ENCODE peak calls at places on chromosomes 12 and 14, in four cellular contexts. M is breast epithelium, Z is H9, F is lower lobe of right lung. G is an unnamed sample.

GRCh38 chr12:71541583-71541982 is 102.0 kb downstream of the LGR5 start:
- DNase-seq in Z (no peak), F (no peak), M (no peak), G (no peak)

GRCh38 chr12:95303476-95303875 is 85.9 kb downstream of the VEZT start:
- DNase-seq in M (no peak), F (no peak), Z (no peak), G (no peak)

GRCh38 chr12:131060011-131060703 is 106.5 kb downstream of the ADGRD1 start:
- DNase-seq in Z (peak; percentile 20), F (peak; percentile 36), M (no peak), G (peak; percentile 71)

GRCh38 chr14:81436296-81437138 is 36.4 kb upstream of the STON2 start:
- DNase-seq in Z (peak; percentile 85), F (peak; percentile 80), M (peak; percentile 79), G (peak; percentile 84)

GRCh38 chr14:67313153-67313552 is 46.5 kb downstream of the ATP6V1D start:
- DNase-seq in F (no peak), M (no peak), Z (no peak), G (no peak)

GRCh38 chr12:112170376-112170775 is 45.0 kb downstream of the TRAFD1 start:
- DNase-seq in F (no peak), Z (no peak), M (peak; percentile 24), G (peak; percentile 70)

GRCh38 chr12:2239376-2240010 is 186.7 kb downstream of the CACNA1C start:
- DNase-seq in F (no peak), Z (no peak), M (no peak), G (no peak)

GRCh38 chr14:80393766-80394165 is 182.5 kb upstream of the DIO2 start:
- DNase-seq in M (no peak), Z (no peak), F (no peak), G (no peak)

GRCh38 chr12:84507914-84508313 is 404.7 kb downstream of the SLC6A15 start:
- DNase-seq in Z (no peak), F (no peak), M (no peak), G (peak; percentile 50)

GRCh38 chr14:77044776-77045569 is 16.5 kb upstream of the IRF2BPL start:
- DNase-seq in M (no peak), Z (no peak), F (no peak), G (no peak)

GRCh38 chr14:97713023-97713422 is 915.8 kb downstream of the VRK1 start:
- DNase-seq in Z (no peak), F (no peak), M (no peak), G (no peak)

GRCh38 chr12:52691076-52691764 is 11.0 kb upstream of the KRT1 start:
- DNase-seq in F (no peak), M (peak; percentile 49), Z (peak; percentile 54), G (no peak)

GRCh38 chr12:7113389-7113871 is 4.4 kb upstream of the C1RL start:
- DNase-seq in F (no peak), M (no peak), Z (no peak), G (peak; percentile 65)

GRCh38 chr12:10331642-10332239 is 24.1 kb downstream of the KLRD1 start:
- DNase-seq in M (no peak), Z (no peak), F (no peak), G (no peak)

GRCh38 chr12:124603910-124604775 is 36.7 kb upstream of the NCOR2 start:
- DNase-seq in F (no peak), M (no peak), Z (no peak), G (no peak)

GRCh38 chr12:71665109-71665476 is 992 bp downstream of the THAP2 start:
- DNase-seq in Z (no peak), M (no peak), F (no peak), G (no peak)

GRCh38 chr12:92854344-92854743 is 74.8 kb downstream of the EEA1 start:
- DNase-seq in M (no peak), F (no peak), Z (no peak), G (no peak)

GRCh38 chr12:97940629-97941028 is 478.0 kb downstream of the RMST start:
- DNase-seq in M (no peak), F (no peak), Z (no peak), G (no peak)

GRCh38 chr12:126286203-126286602 is 1221.0 kb downstream of the AACS start:
- DNase-seq in Z (no peak), M (no peak), F (no peak), G (no peak)

GRCh38 chr14:61566537-61567225 is 128.6 kb upstream of the HIF1A start:
- DNase-seq in M (no peak), F (no peak), Z (no peak), G (no peak)

GRCh38 chr14:102007916-102008418 is 43.6 kb downstream of the DYNC1H1 start:
- DNase-seq in F (no peak), Z (peak; percentile 36), M (no peak), G (no peak)

GRCh38 chr12:104422441-104422840 is 34.3 kb upstream of the CHST11 start:
- DNase-seq in Z (no peak), M (no peak), F (no peak), G (no peak)

GRCh38 chr14:61752626-61753025 is 9.6 kb upstream of the SNAPC1 start:
- DNase-seq in M (no peak), F (no peak), Z (no peak), G (no peak)

GRCh38 chr12:9753042-9753820 is 7.5 kb downstream of the CD69 start:
- DNase-seq in F (no peak), M (no peak), Z (no peak), G (no peak)

GRCh38 chr12:2582631-2583616 is 211.8 kb upstream of the FKBP4 start:
- DNase-seq in M (no peak), F (peak; percentile 73), Z (peak; percentile 82), G (no peak)

GRCh38 chr12:109309441-109310246 is 560 bp upstream of the FOXN4 start:
- DNase-seq in F (no peak), M (no peak), Z (no peak), G (no peak)

GRCh38 chr14:75224561-75224960 is 48.1 kb upstream of the TMED10 start:
- DNase-seq in F (no peak), Z (no peak), M (no peak), G (no peak)

GRCh38 chr12:91975891-91976290 is 169.8 kb downstream of the BTG1 start:
- DNase-seq in M (no peak), F (no peak), Z (no peak), G (no peak)

GRCh38 chr12:30706476-30706875 is 10.8 kb upstream of the IPO8 start:
- DNase-seq in F (no peak), M (no peak), Z (no peak), G (no peak)

GRCh38 chr12:52126605-52127578 is 47.4 kb downstream of the SMIM41 start:
- DNase-seq in M (peak; percentile 48), Z (no peak), F (no peak), G (peak; percentile 49)

GRCh38 chr12:131015581-131016337 is 62.1 kb downstream of the ADGRD1 start:
- DNase-seq in F (peak; percentile 22), M (no peak), Z (no peak), G (no peak)

GRCh38 chr12:112900298-112901145 is 6.2 kb upstream of the OAS1 start:
- DNase-seq in M (no peak), F (no peak), Z (peak; percentile 74), G (no peak)

GRCh38 chr12:89245090-89245489 is 107.2 kb downstream of the DUSP6 start:
- DNase-seq in F (no peak), M (no peak), Z (no peak), G (no peak)

GRCh38 chr14:69056389-69056788 is 77.3 kb upstream of the ACTN1 start:
- DNase-seq in M (no peak), Z (peak; percentile 79), F (no peak), G (no peak)

GRCh38 chr14:69055125-69055524 is 76.0 kb upstream of the ACTN1 start:
- DNase-seq in F (no peak), Z (no peak), M (no peak), G (no peak)

GRCh38 chr14:69064596-69064995 is 85.5 kb upstream of the ACTN1 start:
- DNase-seq in Z (no peak), M (no peak), F (no peak), G (no peak)

GRCh38 chr14:69055973-69056372 is 76.9 kb upstream of the ACTN1 start:
- DNase-seq in M (no peak), Z (no peak), F (no peak), G (no peak)

GRCh38 chr14:69059658-69060648 is 80.9 kb upstream of the ACTN1 start:
- DNase-seq in M (no peak), Z (no peak), F (no peak), G (no peak)
- H3K27ac ChIP-seq in M (peak overlapping the region; percentile 48), Z (no peak overlapping the region), F (peak overlapping the region; percentile 47), G (no peak overlapping the region)

GRCh38 chr14:74083161-74083560 is 1.1 kb downstream of the ALDH6A1 start:
- DNase-seq in F (no peak), Z (no peak), M (no peak), G (no peak)
- H3K27ac ChIP-seq in F (no peak overlapping the region), Z (no peak overlapping the region), M (peak overlapping the region; percentile 95), G (peak overlapping the region; percentile 89)

DNA sequence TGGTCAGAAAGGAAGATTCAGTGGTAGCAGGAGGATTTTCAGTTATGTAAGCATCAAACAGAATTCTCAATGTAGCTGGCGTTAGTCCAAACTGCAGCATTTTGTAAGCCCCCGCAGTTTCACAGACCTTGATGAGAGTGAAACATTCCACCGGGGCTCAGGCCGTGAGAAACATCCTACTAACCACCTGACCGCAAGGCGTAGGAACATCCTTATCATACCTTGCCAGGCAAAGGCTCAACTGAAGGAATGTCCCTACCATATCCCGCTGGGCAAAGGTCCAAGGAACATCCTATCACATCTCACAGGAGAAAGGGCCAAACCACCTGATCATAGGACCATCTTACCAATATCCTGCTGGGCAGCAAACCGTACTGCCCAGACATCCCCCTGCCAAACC is 624.8 kb upstream of the TMEM132C start:
- DNase-seq in M (no peak), Z (no peak), F (no peak), G (no peak)
- H3K27ac ChIP-seq in M (no peak overlapping the region), Z (no peak overlapping the region), F (no peak overlapping the region), G (no peak overlapping the region)

GRCh38 chr12:26648999-26649398 is 184.0 kb downstream of the ITPR2 start:
- DNase-seq in Z (no peak), F (no peak), M (no peak), G (no peak)
- H3K27ac ChIP-seq in Z (no peak overlapping the region), F (no peak overlapping the region), M (no peak overlapping the region), G (no peak overlapping the region)

GRCh38 chr12:53780323-53780722 is 28.5 kb upstream of the CISTR start:
- DNase-seq in M (no peak), F (no peak), Z (no peak), G (no peak)

GRCh38 chr12:53777936-53778644 is 26.3 kb upstream of the CISTR start:
- DNase-seq in F (no peak), Z (no peak), M (no peak), G (no peak)

GRCh38 chr12:53785161-53785560 is 33.4 kb upstream of the CISTR start:
- DNase-seq in F (no peak), Z (no peak), M (no peak), G (no peak)

GRCh38 chr12:53782093-53782703 is 30.4 kb upstream of the CISTR start:
- DNase-seq in F (no peak), M (no peak), Z (no peak), G (no peak)

DNA sequence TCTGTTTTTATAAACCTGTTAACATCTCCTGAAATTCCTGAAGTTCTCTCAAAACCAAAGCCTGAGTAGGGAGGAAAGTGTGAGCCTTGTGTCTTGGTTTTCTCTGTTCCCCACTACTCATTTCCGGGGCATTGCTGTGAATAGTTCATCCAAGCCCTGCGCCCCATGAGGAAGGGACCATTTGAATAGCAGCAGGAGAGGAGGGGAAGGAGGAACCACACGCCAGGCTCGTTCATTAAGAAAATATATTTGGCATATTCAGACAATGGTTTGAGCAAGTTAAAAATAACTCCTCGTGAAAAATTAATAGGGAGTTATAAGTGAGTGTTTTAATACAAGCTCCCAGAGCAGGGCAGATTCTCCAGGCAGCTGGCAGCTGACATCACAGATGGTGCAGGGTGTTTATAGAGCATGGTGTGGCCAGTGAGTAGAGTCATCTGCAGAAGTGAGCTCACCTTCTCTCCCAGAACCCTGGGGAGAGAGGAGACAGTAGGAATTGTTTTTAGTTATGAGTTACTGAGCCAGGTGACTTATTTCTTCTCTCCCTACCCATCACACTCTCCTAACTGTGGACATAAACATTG is 29.5 kb upstream of the CISTR start:
- DNase-seq in Z (no peak), M (no peak), F (no peak), G (no peak)
- H3K27ac ChIP-seq in Z (no peak overlapping the region), M (no peak overlapping the region), F (no peak overlapping the region), G (peak overlapping the region; percentile 1)